ENCODE peak calls at places on chromosome 14, in ten cellular contexts. F is uterus, U is testis, J is prostate gland, D is K562, T is gastrocnemius medialis, O is A549, Y is spleen, K is heart left ventricle, P is right lobe of liver. H is an unnamed sample.
A peak's percentile ranks its signal among the peaks of the same experiment; 100 is the strongest.

GRCh38 chr14:37144729-37145363 is 27.6 kb downstream of the SLC25A21 start:
- DNase-seq in J (no peak), T (no peak), O (no peak), U (no peak), K (no peak), Y (no peak), F (no peak), D (no peak), P (no peak), H (no peak)

GRCh38 chr14:94717808-94718207 is 52.1 kb downstream of the GSC start:
- DNase-seq in F (no peak), U (no peak), T (no peak), J (no peak), O (no peak), Y (no peak), D (no peak), K (no peak), P (no peak), H (no peak)

GRCh38 chr14:95321201-95321600 is 1.5 kb upstream of the CLMN start:
- DNase-seq in T (no peak), Y (no peak), F (no peak), J (no peak), P (no peak), K (no peak), D (no peak), U (no peak), O (no peak), H (no peak)

GRCh38 chr14:20387577-20387976 is 25.7 kb downstream of the TEP1 start:
- DNase-seq in O (no peak), T (no peak), J (no peak), F (no peak), U (no peak), Y (no peak), K (no peak), P (no peak), D (no peak), H (no peak)

GRCh38 chr14:56119221-56119967 is 1.2 kb downstream of the PELI2 start:
- DNase-seq in T (no peak), Y (peak; percentile 93), F (peak; percentile 28), K (peak; percentile 57), J (peak; percentile 16), P (peak; percentile 68), U (peak; percentile 54), O (peak; percentile 16), D (peak; percentile 9), H (peak; percentile 23)

GRCh38 chr14:70658899-70659298 is 17.2 kb downstream of the TTC9 start:
- DNase-seq in J (no peak), T (no peak), K (no peak), Y (no peak), O (no peak), U (no peak), P (no peak), D (no peak), F (no peak), H (no peak)

GRCh38 chr14:61640158-61640833 is 55.0 kb upstream of the HIF1A start:
- DNase-seq in T (no peak), Y (no peak), U (no peak), P (no peak), D (no peak), O (no peak), J (no peak), F (no peak), K (peak; percentile 24), H (no peak)

GRCh38 chr14:52380294-52380693 is 66.2 kb downstream of the PTGER2 start:
- DNase-seq in U (no peak), J (no peak), T (no peak), Y (no peak), F (no peak), O (peak; percentile 36), K (no peak), P (no peak), D (no peak), H (no peak)

GRCh38 chr14:81669308-81669707 is 135.7 kb upstream of the SEL1L start:
- DNase-seq in D (no peak), J (no peak), F (no peak), O (no peak), T (no peak), Y (no peak), P (no peak), U (no peak), K (no peak), H (no peak)

GRCh38 chr14:35050652-35051051 is 4.6 kb downstream of the FAM177A1 start:
- DNase-seq in P (peak; percentile 33), Y (no peak), K (peak; percentile 39), T (peak; percentile 47), J (peak; percentile 21), D (peak; percentile 75), U (no peak), O (peak; percentile 81), F (no peak), H (no peak)

GRCh38 chr14:86321151-86321550 is 791.2 kb downstream of the FLRT2 start:
- DNase-seq in T (no peak), D (no peak), K (no peak), Y (no peak), O (no peak), P (no peak), U (no peak), J (no peak), F (no peak), H (no peak)

GRCh38 chr14:41607966-41608663 is 1.4 kb downstream of the LRFN5 start:
- DNase-seq in T (no peak), O (no peak), J (no peak), P (no peak), D (no peak), Y (peak; percentile 58), U (no peak), F (no peak), K (no peak), H (no peak)

GRCh38 chr14:57066887-57067513 is 201.7 kb downstream of the EXOC5 start:
- DNase-seq in F (no peak), D (peak; percentile 67), K (peak; percentile 25), P (peak; percentile 70), O (peak; percentile 52), U (peak; percentile 73), J (peak; percentile 18), T (no peak), Y (no peak), H (no peak)

GRCh38 chr14:35406811-35407630 is 2.5 kb upstream of the NFKBIA start:
- DNase-seq in F (peak; percentile 59), U (no peak), K (no peak), Y (no peak), J (peak; percentile 45), O (peak; percentile 73), P (no peak), D (peak; percentile 65), T (peak; percentile 45), H (peak; percentile 68)

GRCh38 chr14:32018391-32019092 is 58.6 kb upstream of the ARHGAP5 start:
- DNase-seq in P (no peak), U (no peak), J (no peak), T (no peak), O (no peak), Y (no peak), D (no peak), F (no peak), K (no peak), H (no peak)

GRCh38 chr14:95126906-95127530 is 30.3 kb downstream of the DICER1 start:
- DNase-seq in K (no peak), D (no peak), P (no peak), J (no peak), U (no peak), F (no peak), O (no peak), Y (no peak), T (no peak), H (no peak)

GRCh38 chr14:61385002-61385685 is 63.8 kb downstream of the PRKCH start:
- DNase-seq in D (no peak), J (no peak), T (no peak), P (no peak), O (no peak), F (no peak), Y (no peak), K (no peak), U (no peak), H (no peak)

GRCh38 chr14:98634043-98634820 is 637.8 kb downstream of the BCL11B start:
- DNase-seq in T (no peak), O (no peak), K (no peak), Y (no peak), F (no peak), P (no peak), J (no peak), D (no peak), U (no peak), H (no peak)

GRCh38 chr14:95297832-95298231 is 21.9 kb downstream of the CLMN start:
- DNase-seq in K (no peak), F (no peak), D (no peak), U (no peak), T (no peak), O (no peak), J (no peak), Y (no peak), P (no peak), H (no peak)

GRCh38 chr14:67487332-67487731 is 1.2 kb downstream of the TMEM229B start:
- DNase-seq in K (no peak), Y (no peak), U (no peak), P (no peak), T (no peak), D (no peak), F (no peak), J (no peak), O (no peak), H (no peak)
- H3K4me3 ChIP-seq in K (no peak overlapping the region), Y (peak overlapping the region; percentile 62), U (no peak overlapping the region), P (no peak overlapping the region), T (no peak overlapping the region), D (no peak overlapping the region), F (no peak overlapping the region), J (no peak overlapping the region), O (no peak overlapping the region), H (no peak overlapping the region)

GRCh38 chr14:104657563-104658324 is 31.7 kb upstream of the INF2 start:
- DNase-seq in D (no peak), J (no peak), Y (peak; percentile 94), F (no peak), P (peak; percentile 82), U (no peak), T (no peak), O (no peak), K (no peak), H (no peak)
- TF ChIP-seq POLR2A in D (no peak), J (no peak), Y (no peak), F (no peak), P (no peak), U (no peak), T (no peak), O (no peak), K (no peak), H (no peak)

DNA sequence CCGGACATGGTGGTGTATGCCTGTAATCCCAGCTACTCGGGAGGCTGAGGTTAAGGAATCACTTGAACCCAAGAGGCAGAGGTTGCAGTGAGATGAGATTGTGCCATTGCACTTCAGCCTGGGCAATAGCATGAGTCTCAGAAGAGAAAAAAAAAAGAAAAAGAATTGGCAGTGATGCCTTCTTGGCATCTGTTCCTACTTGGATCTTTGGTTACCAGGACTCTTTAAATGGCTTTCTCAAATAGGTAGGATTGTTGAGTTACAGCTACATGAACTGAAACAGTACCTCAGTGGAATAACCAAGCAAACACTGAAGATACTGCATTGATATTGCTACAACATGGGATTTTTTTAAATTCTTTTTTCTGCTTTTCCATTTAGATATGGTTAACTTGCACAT is 136.8 kb downstream of the SAMD4A start:
- DNase-seq in P (no peak), O (no peak), J (no peak), U (no peak), T (no peak), F (no peak), K (no peak), D (no peak), Y (no peak), H (no peak)
- H3K4me3 ChIP-seq in P (peak overlapping the region; percentile 45), O (no peak overlapping the region), J (no peak overlapping the region), U (no peak overlapping the region), T (no peak overlapping the region), F (no peak overlapping the region), K (no peak overlapping the region), D (no peak overlapping the region), Y (no peak overlapping the region), H (no peak overlapping the region)

GRCh38 chr14:74934476-74935339 is 11.6 kb upstream of the RPS6KL1 start:
- DNase-seq in U (peak; percentile 72), D (no peak), K (peak; percentile 82), J (no peak), O (no peak), Y (peak; percentile 76), T (no peak), F (no peak), P (no peak), H (no peak)
- TF ChIP-seq POLR2A in U (no peak), D (no peak), K (no peak), J (no peak), O (no peak), Y (no peak), T (no peak), F (no peak), P (no peak), H (no peak)

H was measured in lower leg skin.